ENCODE peak calls at places on chromosomes 4 and X, in seven cellular contexts. N is testis, A is adrenal gland, L is psoas muscle, D is cardiac muscle cell, I is sigmoid colon, M is coronary artery. W is an unnamed sample.

GRCh38 chrX:110133735-110134370 is 130.9 kb downstream of the TMEM164 start:
- DNase-seq in L (no peak), M (no peak), A (no peak), N (no peak), I (no peak), D (no peak), W (no peak)

GRCh38 chr4:161714022-161714751 is 449.6 kb downstream of the FSTL5 start:
- DNase-seq in A (no peak), M (no peak), D (no peak), I (no peak), N (no peak), L (no peak), W (peak)

GRCh38 chr4:94545296-94545695 is 93.6 kb downstream of the PDLIM5 start:
- DNase-seq in D (peak), L (no peak), A (no peak), N (no peak), I (no peak), M (no peak), W (peak)

GRCh38 chr4:17324431-17324830 is 187.5 kb downstream of the QDPR start:
- DNase-seq in M (no peak), N (peak), I (no peak), D (peak), A (peak), L (no peak), W (no peak)

GRCh38 chr4:1383728-1384591 is 22.3 kb downstream of the NKX1-1 start:
- DNase-seq in D (no peak), N (no peak), A (no peak), M (no peak), L (no peak), I (peak), W (no peak)

GRCh38 chrX:48896611-48897011 is 957 bp downstream of the TIMM17B start:
- DNase-seq in L (no peak), A (no peak), M (no peak), I (no peak), N (no peak), D (peak), W (no peak)

GRCh38 chr4:105990933-105991332 is 95.7 kb downstream of the NPNT start:
- DNase-seq in I (peak), N (no peak), D (peak), A (peak), M (peak), L (peak), W (peak)

GRCh38 chr4:174590336-174590735 is 68.0 kb upstream of the HPGD start:
- DNase-seq in N (no peak), L (no peak), D (no peak), I (no peak), A (no peak), M (no peak), W (no peak)

GRCh38 chrX:47515941-47516649 is 33.1 kb upstream of the ZNF41 start:
- DNase-seq in D (peak), I (no peak), N (no peak), A (peak), L (no peak), M (no peak), W (peak)

GRCh38 chr4:10599574-10599973 is 85.0 kb downstream of the CLNK start:
- DNase-seq in I (no peak), N (no peak), A (no peak), M (no peak), L (no peak), D (no peak), W (no peak)

GRCh38 chrX:108072746-108073145 is 18.6 kb downstream of the PSMD10 start:
- DNase-seq in I (no peak), L (no peak), M (no peak), N (no peak), A (no peak), D (no peak), W (no peak)

GRCh38 chr4:123198706-123199105 is 197.9 kb upstream of the SPRY1 start:
- DNase-seq in L (no peak), D (no peak), M (no peak), I (no peak), N (no peak), A (no peak), W (no peak)

GRCh38 chrX:124362072-124362471 is 15.7 kb downstream of the SH2D1A start:
- DNase-seq in M (no peak), A (no peak), D (no peak), I (no peak), L (no peak), N (no peak), W (no peak)

GRCh38 chrX:124358796-124359386 is 12.5 kb downstream of the SH2D1A start:
- DNase-seq in M (no peak), A (no peak), L (no peak), I (no peak), D (no peak), N (no peak), W (no peak)

GRCh38 chrX:124362761-124363160 is 16.4 kb downstream of the SH2D1A start:
- DNase-seq in D (no peak), L (no peak), N (no peak), I (no peak), A (no peak), M (no peak), W (no peak)
- H3K4me3 ChIP-seq in D (no peak), L (no peak), N (no peak), I (no peak), A (no peak), M (no peak), W (no peak)

GRCh38 chr4:59553063-59553738 is 1646.9 kb upstream of the ADGRL3 start:
- DNase-seq in D (peak), I (no peak), A (peak), M (no peak), L (no peak), N (no peak), W (peak)

DNA sequence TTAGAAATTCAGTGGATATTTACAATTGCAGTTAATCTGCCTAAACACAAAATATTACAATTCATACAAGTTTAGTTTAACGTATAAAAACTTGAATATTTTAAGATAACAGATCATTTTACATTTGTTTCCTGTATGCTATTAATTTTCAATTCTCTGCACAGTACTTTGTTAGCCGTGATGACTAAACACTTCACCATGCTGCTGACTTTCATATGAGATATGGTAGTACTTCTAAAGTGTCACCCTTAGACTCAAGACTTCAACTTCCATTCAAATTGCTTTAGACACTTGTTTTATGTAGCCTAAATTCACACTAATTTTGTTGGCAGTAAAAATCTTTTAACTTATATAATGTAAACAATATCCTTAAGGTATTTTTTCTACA is 1646.4 kb upstream of the ADGRL3 start:
- DNase-seq in D (peak), M (no peak), A (no peak), L (no peak), I (no peak), N (no peak), W (peak)
- H3K4me3 ChIP-seq in D (no peak), M (peak), A (peak), L (no peak), I (no peak), N (no peak), W (no peak)

GRCh38 chr4:79855081-79855480 is 217.9 kb downstream of the ANTXR2 start:
- DNase-seq in A (no peak), N (no peak), I (no peak), D (no peak), M (no peak), L (no peak), W (no peak)
- H3K4me3 ChIP-seq in A (no peak), N (no peak), I (no peak), D (no peak), M (no peak), L (no peak), W (no peak)

GRCh38 chr4:173518419-173519102 is 11.5 kb downstream of the HAND2 start:
- DNase-seq in A (no peak), M (no peak), I (peak), N (no peak), D (peak), L (no peak), W (peak)

GRCh38 chr4:173515458-173515857 is 14.6 kb downstream of the HAND2 start:
- DNase-seq in A (no peak), I (no peak), L (no peak), M (no peak), D (no peak), N (no peak), W (no peak)

GRCh38 chr4:173517781-173518371 is 12.2 kb downstream of the HAND2 start:
- DNase-seq in M (no peak), A (no peak), I (peak), L (no peak), D (peak), N (no peak), W (no peak)

GRCh38 chr4:173514641-173515217 is 15.3 kb downstream of the HAND2 start:
- DNase-seq in M (no peak), L (no peak), I (no peak), N (no peak), A (no peak), D (no peak), W (no peak)

DNA sequence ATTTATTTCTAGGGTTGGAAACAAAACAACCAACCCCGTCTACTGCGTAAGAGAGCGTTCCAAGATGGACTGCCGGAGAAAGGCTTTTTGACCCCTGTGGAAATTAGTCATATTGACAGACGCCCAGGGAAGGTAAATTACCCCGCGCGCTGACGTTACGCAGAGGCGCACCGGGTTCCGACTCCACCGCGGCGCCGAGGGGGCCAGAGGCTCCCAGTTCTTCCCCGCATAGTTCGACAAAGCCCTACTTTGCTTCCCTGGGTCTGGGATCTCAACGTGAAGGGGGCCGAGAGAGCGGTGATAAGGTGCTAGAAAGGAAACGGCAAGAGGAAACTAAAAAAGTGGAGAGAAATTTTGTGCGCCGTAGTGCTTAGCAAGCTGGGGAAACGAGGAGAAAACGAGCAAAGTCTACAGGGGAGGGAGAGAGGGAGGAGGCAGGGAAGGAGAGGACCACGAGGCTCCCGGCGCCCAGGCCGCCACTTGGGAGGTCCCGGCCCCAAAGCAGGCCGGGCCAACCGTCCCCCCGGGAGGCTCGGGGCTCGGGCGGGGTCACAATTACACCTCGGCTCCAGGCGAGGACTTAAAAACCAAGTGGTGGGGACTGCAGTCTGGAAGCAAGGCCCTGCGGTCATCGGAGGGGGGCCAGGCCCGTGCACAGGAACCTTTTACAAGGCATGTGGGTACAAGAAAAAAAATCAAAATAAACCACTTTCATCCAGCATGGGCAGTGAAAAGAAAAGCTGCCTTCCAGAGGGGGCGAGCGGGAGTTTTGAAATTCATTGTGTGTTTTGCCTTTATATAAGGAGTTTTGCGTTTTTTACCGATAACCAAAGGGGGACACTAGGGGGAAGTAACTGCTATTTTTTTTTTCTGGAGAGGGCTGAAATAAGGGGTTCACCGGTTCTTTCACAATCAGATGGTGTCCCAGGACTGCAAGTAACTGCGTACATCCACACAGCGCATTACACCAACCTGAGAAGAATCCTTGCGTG is 13.1 kb downstream of the HAND2 start:
- DNase-seq in L (no peak), A (no peak), M (no peak), D (peak), N (no peak), I (peak), W (no peak)
- H3K4me3 ChIP-seq in L (no peak), A (no peak), M (peak), D (peak), N (no peak), I (peak), W (no peak)

DNA sequence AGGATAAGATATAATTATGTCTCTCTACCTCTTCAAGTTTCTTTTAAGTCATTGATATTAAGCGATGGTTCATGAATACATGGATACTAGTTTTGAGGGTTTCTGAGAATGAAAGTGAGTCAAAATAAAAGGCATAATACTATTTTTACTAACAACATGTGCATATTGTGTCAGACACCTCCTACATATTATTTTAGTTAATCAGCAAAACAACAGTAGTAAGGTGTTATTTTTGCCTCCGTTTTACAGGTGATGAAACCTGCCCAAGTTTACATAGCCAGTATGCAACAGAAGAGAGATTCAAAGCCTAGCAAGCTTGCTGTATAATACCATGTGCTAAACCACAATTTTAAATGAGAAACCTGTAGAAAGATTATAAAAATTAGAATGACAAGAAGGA is 544.1 kb downstream of the EPHA5 start:
- DNase-seq in M (no peak), A (no peak), I (no peak), N (no peak), D (no peak), L (no peak), W (no peak)
- H3K4me3 ChIP-seq in M (no peak), A (no peak), I (no peak), N (no peak), D (no peak), L (no peak), W (no peak)

W was measured in bronchial epithelial cell.